ENCODE peak calls at places on chromosome 14, in six cellular contexts. X is uterus; H is iris pigment epithelial cell; F is mesenchymal stem cell; A is frontal cortex; W is naive thymus-derived CD8-positive, alpha-beta T cell. C is an unnamed sample.

GRCh38 chr14:71415404-71415690 is 508.1 kb downstream of the PCNX1 start:
- DNase-seq in F (peak), X (no peak), W (no peak), H (peak), A (no peak), C (no peak)

GRCh38 chr14:100076133-100076532 is 10.9 kb downstream of the EVL start:
- DNase-seq in H (peak), W (no peak), X (no peak), F (peak), A (no peak), C (no peak)

GRCh38 chr14:99242816-99243795 is 28.9 kb downstream of the BCL11B start:
- DNase-seq in H (no peak), X (no peak), W (peak), A (no peak), F (no peak), C (no peak)

GRCh38 chr14:52079239-52079956 is 10.5 kb upstream of the NID2 start:
- DNase-seq in F (peak), H (peak), X (no peak), A (no peak), W (no peak), C (no peak)

GRCh38 chr14:91899777-91900176 is 32.4 kb upstream of the TC2N start:
- DNase-seq in X (no peak), F (no peak), H (no peak), W (no peak), A (no peak), C (no peak)

GRCh38 chr14:105168496-105168978 is at the start of gene JAG2:
- DNase-seq in H (peak), X (no peak), A (peak), F (no peak), W (no peak), C (peak)

GRCh38 chr14:84751745-84752144 is 778.2 kb upstream of the FLRT2 start:
- DNase-seq in W (no peak), A (no peak), F (no peak), H (no peak), X (no peak), C (no peak)

GRCh38 chr14:71203306-71203705 is 296.0 kb downstream of the PCNX1 start:
- DNase-seq in A (no peak), F (peak), X (no peak), H (no peak), W (no peak), C (no peak)

GRCh38 chr14:75417674-75418073 is 10.1 kb upstream of the JDP2 start:
- DNase-seq in F (peak), A (no peak), X (no peak), H (peak), W (no peak), C (no peak)

GRCh38 chr14:71721791-71722190 is 210.4 kb upstream of the RGS6 start:
- DNase-seq in W (no peak), H (no peak), F (no peak), A (no peak), X (no peak), C (no peak)

GRCh38 chr14:51261151-51261550 is 21.1 kb downstream of the TMX1 start:
- DNase-seq in X (no peak), H (peak), A (no peak), W (no peak), F (no peak), C (no peak)

C was measured in B cell.